ENCODE peak calls at places on chromosomes 12 and 14, in ten cellular contexts. I, Z, X, G, V, D, Y, M, A and R are unnamed samples.

GRCh38 chr14:34035177-34035933 is 84.5 kb upstream of the EGLN3 start:
- DNase-seq in A (peak; percentile 59), D (no peak), G (no peak), Z (no peak), Y (no peak), I (no peak), M (no peak), X (no peak), V (peak; percentile 42), R (no peak)

GRCh38 chr14:92470215-92470614 is 43.4 kb upstream of the RIN3 start:
- DNase-seq in X (no peak), I (no peak), D (no peak), A (no peak), V (no peak), Z (peak; percentile 60), M (no peak), Y (peak; percentile 83), G (no peak), R (no peak)

GRCh38 chr12:15899282-15899870 is 11.8 kb upstream of the DERA start:
- DNase-seq in I (no peak), G (peak; percentile 13), M (no peak), X (peak; percentile 71), V (no peak), Z (peak; percentile 43), Y (no peak), D (no peak), A (no peak), R (no peak)

GRCh38 chr12:124923906-124924734 is 9.7 kb upstream of the UBC start:
- DNase-seq in Y (no peak), V (no peak), G (no peak), Z (peak; percentile 80), M (no peak), X (no peak), I (no peak), D (no peak), A (no peak), R (no peak)

GRCh38 chr12:263574-263973 is 938 bp upstream of the SLC6A13 start:
- DNase-seq in A (no peak), Z (no peak), I (no peak), X (no peak), D (no peak), Y (no peak), M (no peak), G (no peak), V (no peak), R (no peak)

GRCh38 chr14:79415726-79416125 is 795.6 kb downstream of the DIO2 start:
- DNase-seq in Y (no peak), D (no peak), Z (no peak), I (no peak), A (no peak), V (no peak), M (no peak), X (no peak), G (no peak), R (no peak)

GRCh38 chr12:7219599-7220243 is 30.2 kb downstream of the PEX5 start:
- DNase-seq in Z (peak; percentile 85), M (peak; percentile 17), X (peak; percentile 83), Y (no peak), A (no peak), I (no peak), G (peak; percentile 43), V (peak; percentile 80), D (peak; percentile 35), R (peak; percentile 62)

GRCh38 chr12:51393676-51394545 is 2.7 kb upstream of the GALNT6 start:
- DNase-seq in I (no peak), D (peak; percentile 71), Y (peak; percentile 81), X (no peak), M (no peak), Z (peak; percentile 64), A (no peak), V (no peak), G (peak; percentile 72), R (no peak)

GRCh38 chr12:59191372-59191771 is 271.1 kb upstream of the LRIG3 start:
- DNase-seq in Z (no peak), D (no peak), Y (no peak), G (no peak), V (no peak), A (no peak), I (no peak), M (no peak), X (no peak), R (no peak)

GRCh38 chr12:20477691-20478090 is 109.4 kb downstream of the PDE3A start:
- DNase-seq in A (no peak), Y (no peak), X (no peak), Z (no peak), M (no peak), G (no peak), I (no peak), D (no peak), V (no peak), R (no peak)

GRCh38 chr12:57280234-57281062 is 29.5 kb upstream of the STAC3 start:
- DNase-seq in Y (peak; percentile 79), D (peak; percentile 46), M (no peak), X (peak; percentile 63), A (no peak), Z (peak; percentile 93), I (no peak), V (peak; percentile 39), G (peak; percentile 51), R (peak; percentile 44)

GRCh38 chr14:100827751-100828447 is 2.0 kb downstream of the MEG3 start:
- DNase-seq in I (no peak), A (no peak), X (no peak), Z (peak; percentile 79), G (no peak), V (no peak), Y (peak; percentile 59), D (no peak), M (no peak), R (no peak)

GRCh38 chr12:1277905-1278304 is 286.9 kb downstream of the ERC1 start:
- DNase-seq in M (no peak), D (peak; percentile 1), Z (no peak), I (no peak), X (no peak), Y (no peak), A (no peak), V (no peak), G (no peak), R (peak; percentile 20)

GRCh38 chr14:104107101-104107581 is 21.6 kb downstream of the ASPG start:
- DNase-seq in Z (no peak), X (no peak), M (no peak), G (no peak), I (no peak), V (peak; percentile 23), D (no peak), A (peak; percentile 43), Y (no peak), R (no peak)

GRCh38 chr14:89146291-89146690 is 270.7 kb downstream of the FOXN3 start:
- DNase-seq in X (no peak), A (no peak), Y (no peak), D (no peak), Z (peak; percentile 27), I (no peak), V (no peak), G (no peak), M (no peak), R (no peak)

GRCh38 chr14:69326611-69327010 is 66.7 kb downstream of the GALNT16 start:
- DNase-seq in D (no peak), Y (no peak), M (no peak), G (no peak), I (no peak), X (no peak), A (no peak), Z (no peak), V (no peak), R (no peak)

GRCh38 chr12:52534482-52534881 is 14.3 kb upstream of the KRT5 start:
- DNase-seq in M (no peak), I (no peak), Y (no peak), D (no peak), G (no peak), X (no peak), Z (no peak), V (no peak), A (no peak), R (no peak)

GRCh38 chr14:61347771-61348443 is 26.5 kb downstream of the PRKCH start:
- DNase-seq in D (no peak), V (no peak), X (peak; percentile 80), Z (no peak), I (no peak), A (no peak), M (no peak), Y (no peak), G (peak; percentile 93), R (no peak)

GRCh38 chr12:6360080-6360571 is 15.2 kb downstream of the SCNN1A start:
- DNase-seq in X (no peak), G (no peak), M (no peak), A (no peak), D (no peak), Y (no peak), V (no peak), Z (no peak), I (no peak), R (no peak)

GRCh38 chr14:61043506-61043905 is 62.5 kb downstream of the SLC38A6 start:
- DNase-seq in V (no peak), M (no peak), A (no peak), Y (no peak), X (no peak), I (no peak), D (no peak), Z (no peak), G (no peak), R (no peak)

GRCh38 chr12:5561057-5561456 is 129.1 kb downstream of the NTF3 start:
- DNase-seq in Z (no peak), Y (no peak), A (no peak), X (no peak), G (no peak), M (no peak), V (no peak), I (no peak), D (no peak), R (no peak)

GRCh38 chr12:77204055-77204454 is 138.7 kb upstream of the E2F7 start:
- DNase-seq in D (no peak), Z (no peak), M (no peak), A (no peak), Y (no peak), V (no peak), X (no peak), I (no peak), G (no peak), R (no peak)

GRCh38 chr14:75442642-75443041 is 14.8 kb downstream of the JDP2 start:
- DNase-seq in Y (peak; percentile 62), G (no peak), Z (peak; percentile 74), A (no peak), M (no peak), V (no peak), X (no peak), I (no peak), D (no peak), R (no peak)

GRCh38 chr12:122124370-122124769 is 45.8 kb downstream of the MLXIP start:
- DNase-seq in Y (no peak), A (peak; percentile 26), X (no peak), I (no peak), Z (no peak), G (no peak), M (no peak), D (no peak), V (no peak), R (no peak)

GRCh38 chr14:100067971-100068959 is 3.0 kb downstream of the EVL start:
- DNase-seq in G (peak; percentile 95), X (peak; percentile 90), A (no peak), M (no peak), I (no peak), Y (no peak), D (peak; percentile 96), V (peak; percentile 67), Z (no peak), R (peak; percentile 84)

GRCh38 chr14:86858591-86858990 is 1134.4 kb downstream of the GALC start:
- DNase-seq in I (no peak), D (no peak), V (no peak), M (no peak), Y (no peak), A (no peak), Z (no peak), G (no peak), X (no peak), R (no peak)

GRCh38 chr14:61584258-61584657 is 111.1 kb upstream of the HIF1A start:
- DNase-seq in M (no peak), G (no peak), A (no peak), I (no peak), D (no peak), Y (no peak), V (no peak), Z (peak; percentile 72), X (no peak), R (no peak)

GRCh38 chr12:31035226-31035625 is 38.4 kb upstream of the DDX11 start:
- DNase-seq in D (no peak), G (no peak), Z (no peak), V (no peak), M (no peak), I (no peak), Y (no peak), X (no peak), A (no peak), R (no peak)